ENCODE peak calls at places on chromosomes 11 and 22, in eight cellular contexts. M, B, V, C, Y, D, N and H are unnamed samples.

GRCh38 chr11:2901854-2902783 is 16.5 kb upstream of the CDKN1C start:
- DNase-seq in B (peak; percentile 98), M (no peak), N (peak; percentile 88), D (peak; percentile 98), C (peak; percentile 99), V (peak; percentile 90), Y (peak; percentile 69), H (peak; percentile 95)

GRCh38 chr11:128532016-128532570 is 55.3 kb downstream of the ETS1 start:
- DNase-seq in V (no peak), D (peak; percentile 81), Y (no peak), C (no peak), N (no peak), M (no peak), B (no peak), H (no peak)

GRCh38 chr11:77191823-77192495 is 63.9 kb downstream of the MYO7A start:
- DNase-seq in M (no peak), Y (peak; percentile 86), N (peak; percentile 25), V (peak; percentile 22), C (no peak), D (no peak), B (no peak), H (no peak)

GRCh38 chr11:70948416-70948815 is 304.0 kb downstream of the SHANK2 start:
- DNase-seq in B (no peak), C (no peak), N (no peak), M (no peak), D (no peak), V (no peak), Y (no peak), H (no peak)

GRCh38 chr22:50148166-50148500 is 22.4 kb upstream of the PANX2 start:
- DNase-seq in M (no peak), Y (no peak), N (no peak), D (no peak), B (no peak), C (no peak), V (no peak), H (no peak)

GRCh38 chr11:8403310-8403709 is 139.6 kb upstream of the LMO1 start:
- DNase-seq in M (no peak), N (peak; percentile 34), D (no peak), Y (no peak), V (no peak), B (no peak), C (no peak), H (no peak)

GRCh38 chr11:106461148-106461547 is 383.7 kb downstream of the AASDHPPT start:
- DNase-seq in Y (no peak), V (no peak), B (no peak), C (no peak), D (no peak), M (no peak), N (no peak), H (no peak)

GRCh38 chr11:132357811-132358572 is 987.6 kb downstream of the NTM start:
- DNase-seq in D (no peak), V (no peak), N (no peak), Y (no peak), M (no peak), C (no peak), B (peak; percentile 95), H (no peak)

GRCh38 chr22:40791241-40791640 is 27.9 kb downstream of the SLC25A17 start:
- DNase-seq in N (peak; percentile 41), V (no peak), C (no peak), M (no peak), D (no peak), B (no peak), Y (no peak), H (no peak)

GRCh38 chr22:46052801-46053562 is 76.0 kb upstream of the WNT7B start:
- DNase-seq in N (peak; percentile 38), C (peak; percentile 83), M (peak; percentile 79), V (no peak), Y (no peak), B (peak; percentile 81), D (peak; percentile 85), H (no peak)

GRCh38 chr22:38455530-38456271 is 702 bp upstream of the KCNJ4 start:
- DNase-seq in C (no peak), B (no peak), M (no peak), V (no peak), N (no peak), D (no peak), Y (peak; percentile 55), H (no peak)

GRCh38 chr11:67280341-67280790 is 8.7 kb upstream of the ANKRD13D start:
- DNase-seq in C (no peak), V (no peak), Y (no peak), D (peak; percentile 46), N (no peak), B (no peak), M (peak; percentile 65), H (no peak)

GRCh38 chr11:76215946-76216345 is 9.6 kb upstream of the WNT11 start:
- DNase-seq in Y (no peak), D (no peak), B (no peak), M (no peak), C (no peak), V (no peak), N (no peak), H (no peak)

GRCh38 chr22:41940853-41941765 is 5.8 kb downstream of the CENPM start:
- DNase-seq in D (peak; percentile 89), V (peak; percentile 85), B (peak; percentile 80), Y (peak; percentile 90), C (peak; percentile 94), N (peak; percentile 80), M (no peak), H (peak; percentile 95)

GRCh38 chr22:19769393-19769715 is 8.8 kb downstream of the TBX1 start:
- DNase-seq in M (peak; percentile 86), V (no peak), D (no peak), N (no peak), C (no peak), Y (no peak), B (no peak), H (no peak)

GRCh38 chr11:92295175-92296137 is 70.8 kb downstream of the FAT3 start:
- DNase-seq in V (no peak), Y (no peak), B (no peak), D (no peak), N (peak; percentile 41), C (no peak), M (no peak), H (no peak)

GRCh38 chr11:33835143-33835878 is 56.6 kb downstream of the LMO2 start:
- DNase-seq in V (no peak), M (no peak), Y (no peak), B (peak; percentile 52), C (no peak), D (no peak), N (peak; percentile 72), H (no peak)

GRCh38 chr11:23680488-23681230 is 816.2 kb upstream of the LUZP2 start:
- DNase-seq in Y (no peak), D (no peak), N (no peak), C (no peak), M (peak; percentile 86), B (no peak), V (no peak), H (no peak)

GRCh38 chr22:44068422-44069191 is 44.5 kb downstream of the PARVB start:
- DNase-seq in N (no peak), M (no peak), B (no peak), Y (peak; percentile 7), C (no peak), V (no peak), D (no peak), H (no peak)

GRCh38 chr11:124825876-124826275 is 25.7 kb upstream of the MSANTD2 start:
- DNase-seq in N (no peak), D (no peak), C (no peak), Y (no peak), M (no peak), B (no peak), V (no peak), H (peak; percentile 30)

GRCh38 chr11:98842187-98842586 is 178.6 kb upstream of the CNTN5 start:
- DNase-seq in Y (no peak), N (no peak), C (no peak), V (no peak), B (no peak), M (no peak), D (no peak), H (no peak)

DNA sequence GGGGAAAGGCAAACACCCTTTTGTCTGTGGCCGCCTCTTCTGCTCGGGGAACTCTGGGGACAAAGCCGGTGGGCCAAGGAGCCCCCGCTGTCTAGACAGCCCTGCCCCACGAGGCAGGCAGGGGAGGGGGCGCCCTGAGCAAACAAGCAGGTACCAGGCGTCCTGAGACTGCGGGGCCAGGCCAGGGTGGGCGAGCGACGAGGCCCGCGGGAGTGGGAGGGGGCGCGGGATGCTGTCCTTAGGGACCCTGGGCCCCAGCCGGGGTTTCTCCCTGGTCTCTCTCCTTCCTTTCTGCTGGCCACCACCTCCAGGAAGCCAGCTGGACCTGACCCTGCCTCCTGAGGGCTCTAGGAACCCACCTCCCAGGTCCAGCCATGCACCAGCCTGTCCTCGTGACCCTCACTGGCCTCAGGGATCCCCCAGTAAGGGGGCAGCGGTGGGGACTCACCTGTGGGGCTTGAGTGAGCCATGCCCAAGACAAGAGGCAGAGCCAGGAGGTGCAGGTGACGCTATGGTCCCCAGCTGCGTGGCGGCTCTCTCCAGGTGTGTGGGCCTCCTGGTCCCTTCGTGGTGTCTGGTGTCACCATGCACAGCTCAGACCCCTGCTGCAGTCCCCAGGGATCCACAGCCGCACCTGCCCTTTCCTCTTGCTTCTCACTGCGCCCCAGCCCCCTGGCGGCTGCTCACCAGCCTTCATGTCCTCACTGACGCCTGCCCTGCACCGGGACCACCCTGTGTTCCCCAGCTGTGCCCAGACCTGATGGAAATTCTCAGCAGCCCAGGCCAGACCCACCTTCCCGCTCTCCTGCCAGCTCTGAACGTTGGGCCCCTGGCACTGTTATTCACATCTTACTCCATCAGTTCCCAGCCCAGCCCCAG is 26.5 kb upstream of the MUC5AC start:
- DNase-seq in C (no peak), B (no peak), Y (peak; percentile 2), N (no peak), D (peak; percentile 49), M (peak; percentile 89), V (no peak), H (peak; percentile 81)
- TF ChIP-seq CTCF in C (no peak), B (no peak), Y (no peak), N (no peak), D (no peak), M (no peak), V (no peak), H (no peak)

DNA sequence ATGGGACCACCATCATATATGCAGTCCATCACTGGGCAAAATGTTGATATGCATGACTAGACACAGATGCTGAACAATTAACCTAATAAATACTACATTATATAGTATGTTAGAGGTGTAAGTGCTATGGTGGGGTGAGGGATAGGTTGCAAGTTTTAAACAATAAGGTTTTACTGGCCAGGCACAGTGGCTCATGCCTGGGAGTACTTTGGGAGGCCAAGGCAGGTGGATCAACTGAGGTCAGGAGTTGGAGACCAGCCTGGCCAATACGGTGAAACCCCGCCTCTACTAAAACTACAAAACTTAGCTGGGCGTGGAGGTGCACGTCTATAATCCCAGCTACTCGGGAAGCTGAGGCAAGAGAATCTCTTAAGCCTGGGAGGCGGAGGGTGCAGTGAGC is 28.1 kb downstream of the F2 start:
- DNase-seq in C (no peak), N (no peak), B (no peak), D (no peak), V (no peak), M (peak; percentile 27), Y (no peak), H (no peak)
- TF ChIP-seq CTCF in C (no peak), N (no peak), B (no peak), D (no peak), V (no peak), M (no peak), Y (no peak), H (no peak)

GRCh38 chr11:43735931-43736330 is 55.4 kb downstream of the HSD17B12 start:
- DNase-seq in B (no peak), M (no peak), Y (no peak), N (peak; percentile 64), C (no peak), D (no peak), V (no peak), H (no peak)
- TF ChIP-seq CTCF in B (no peak), M (peak; percentile 60), Y (no peak), N (peak; percentile 10), C (no peak), D (no peak), V (no peak), H (peak; percentile 15)

GRCh38 chr11:32006799-32007388 is 84.0 kb upstream of the RCN1 start:
- DNase-seq in B (peak; percentile 54), V (no peak), M (no peak), Y (peak; percentile 27), N (peak; percentile 59), C (no peak), D (no peak), H (no peak)
- TF ChIP-seq CTCF in B (peak; percentile 75), V (peak; percentile 41), M (peak; percentile 87), Y (peak; percentile 33), N (peak; percentile 78), C (no peak), D (no peak), H (peak; percentile 77)